ENCODE peak calls at places on chromosomes 13 and 19, in six cellular contexts. One of them, this sample, is unnamed. For H3K36me3 and H3K4me1, the result is how much of the 10 kb centered on the place peaks cover.

GRCh38 chr13:106129273-106129672 is 406.2 kb downstream of the EFNB2 start:
- DNase-seq in effector memory CD4-positive, alpha-beta T cell: no peak
- DNase-seq in hepatocyte: no peak
- DNase-seq in left ventricle myocardium inferior: no peak
- DNase-seq in CD8-positive, alpha-beta memory T cell: no peak
- DNase-seq in neuronal stem cell: no peak
- DNase-seq in this sample: no peak

GRCh38 chr13:32881074-32881791 is 135.0 kb upstream of the KL start:
- DNase-seq in effector memory CD4-positive, alpha-beta T cell: no peak
- DNase-seq in hepatocyte: peak
- DNase-seq in left ventricle myocardium inferior: no peak
- DNase-seq in CD8-positive, alpha-beta memory T cell: no peak
- DNase-seq in neuronal stem cell: no peak
- DNase-seq in this sample: no peak

GRCh38 chr19:39325778-39326680 is 5.4 kb upstream of the LRFN1 start:
- DNase-seq in effector memory CD4-positive, alpha-beta T cell: no peak
- DNase-seq in hepatocyte: no peak
- DNase-seq in left ventricle myocardium inferior: no peak
- DNase-seq in CD8-positive, alpha-beta memory T cell: no peak
- DNase-seq in neuronal stem cell: no peak
- DNase-seq in this sample: no peak

GRCh38 chr19:33731886-33732285 is 64.8 kb upstream of the KCTD15 start:
- DNase-seq in effector memory CD4-positive, alpha-beta T cell: no peak
- DNase-seq in hepatocyte: no peak
- DNase-seq in left ventricle myocardium inferior: no peak
- DNase-seq in CD8-positive, alpha-beta memory T cell: no peak
- DNase-seq in neuronal stem cell: no peak
- DNase-seq in this sample: no peak

GRCh38 chr13:51793570-51794273 is 10.2 kb downstream of the DHRS12 start:
- DNase-seq in effector memory CD4-positive, alpha-beta T cell: no peak
- DNase-seq in hepatocyte: peak
- DNase-seq in left ventricle myocardium inferior: no peak
- DNase-seq in CD8-positive, alpha-beta memory T cell: no peak
- DNase-seq in neuronal stem cell: no peak
- DNase-seq in this sample: peak

GRCh38 chr13:26538363-26539317 is 18.8 kb upstream of the WASF3 start:
- DNase-seq in effector memory CD4-positive, alpha-beta T cell: no peak
- DNase-seq in hepatocyte: no peak
- DNase-seq in left ventricle myocardium inferior: no peak
- DNase-seq in CD8-positive, alpha-beta memory T cell: no peak
- DNase-seq in neuronal stem cell: no peak
- DNase-seq in this sample: no peak

GRCh38 chr19:53992815-53993214 is 1.4 kb downstream of the CACNG6 start:
- DNase-seq in effector memory CD4-positive, alpha-beta T cell: no peak
- DNase-seq in hepatocyte: no peak
- DNase-seq in left ventricle myocardium inferior: no peak
- DNase-seq in CD8-positive, alpha-beta memory T cell: no peak
- DNase-seq in neuronal stem cell: no peak
- DNase-seq in this sample: no peak

GRCh38 chr19:38049105-38049649 is 142.2 kb downstream of the SIPA1L3 start:
- DNase-seq in effector memory CD4-positive, alpha-beta T cell: peak
- DNase-seq in hepatocyte: no peak
- DNase-seq in left ventricle myocardium inferior: no peak
- DNase-seq in CD8-positive, alpha-beta memory T cell: peak
- DNase-seq in neuronal stem cell: no peak
- DNase-seq in this sample: no peak

GRCh38 chr19:17909017-17909732 is 23.6 kb upstream of the CCDC124 start:
- DNase-seq in effector memory CD4-positive, alpha-beta T cell: no peak
- DNase-seq in hepatocyte: no peak
- DNase-seq in left ventricle myocardium inferior: no peak
- DNase-seq in CD8-positive, alpha-beta memory T cell: no peak
- DNase-seq in neuronal stem cell: no peak
- DNase-seq in this sample: no peak

GRCh38 chr19:31701146-31701545 is 351.9 kb upstream of the TSHZ3 start:
- DNase-seq in effector memory CD4-positive, alpha-beta T cell: no peak
- DNase-seq in hepatocyte: no peak
- DNase-seq in left ventricle myocardium inferior: no peak
- DNase-seq in CD8-positive, alpha-beta memory T cell: no peak
- DNase-seq in neuronal stem cell: no peak
- DNase-seq in this sample: no peak

GRCh38 chr19:30362156-30362754 is 9.9 kb upstream of the ZNF536 start:
- DNase-seq in effector memory CD4-positive, alpha-beta T cell: no peak
- DNase-seq in hepatocyte: no peak
- DNase-seq in left ventricle myocardium inferior: no peak
- DNase-seq in CD8-positive, alpha-beta memory T cell: no peak
- DNase-seq in neuronal stem cell: no peak
- DNase-seq in this sample: no peak

GRCh38 chr13:31242935-31243334 is 43.2 kb downstream of the B3GLCT start:
- DNase-seq in effector memory CD4-positive, alpha-beta T cell: no peak
- DNase-seq in hepatocyte: no peak
- DNase-seq in left ventricle myocardium inferior: no peak
- DNase-seq in CD8-positive, alpha-beta memory T cell: no peak
- DNase-seq in neuronal stem cell: no peak
- DNase-seq in this sample: no peak

GRCh38 chr19:55383789-55384575 is at the start of gene TMEM238:
- DNase-seq in effector memory CD4-positive, alpha-beta T cell: peak
- DNase-seq in hepatocyte: peak
- DNase-seq in left ventricle myocardium inferior: peak
- DNase-seq in CD8-positive, alpha-beta memory T cell: peak
- DNase-seq in neuronal stem cell: peak
- DNase-seq in this sample: peak

GRCh38 chr13:90793261-90793785 is 554.2 kb upstream of the MIR17HG start:
- DNase-seq in effector memory CD4-positive, alpha-beta T cell: no peak
- DNase-seq in hepatocyte: no peak
- DNase-seq in left ventricle myocardium inferior: no peak
- DNase-seq in CD8-positive, alpha-beta memory T cell: no peak
- DNase-seq in neuronal stem cell: no peak
- DNase-seq in this sample: no peak

GRCh38 chr19:33344210-33344609 is 29.3 kb upstream of the CEBPG start:
- DNase-seq in effector memory CD4-positive, alpha-beta T cell: no peak
- DNase-seq in hepatocyte: no peak
- DNase-seq in left ventricle myocardium inferior: no peak
- DNase-seq in CD8-positive, alpha-beta memory T cell: no peak
- DNase-seq in neuronal stem cell: peak
- DNase-seq in this sample: no peak

GRCh38 chr13:60931858-60932546 is 483.6 kb downstream of the PCDH20 start:
- DNase-seq in effector memory CD4-positive, alpha-beta T cell: no peak
- DNase-seq in hepatocyte: no peak
- DNase-seq in left ventricle myocardium inferior: no peak
- DNase-seq in CD8-positive, alpha-beta memory T cell: no peak
- DNase-seq in neuronal stem cell: no peak
- DNase-seq in this sample: no peak

GRCh38 chr13:112943309-112944125 is 25.5 kb upstream of the MCF2L start:
- DNase-seq in effector memory CD4-positive, alpha-beta T cell: no peak
- DNase-seq in hepatocyte: peak
- DNase-seq in left ventricle myocardium inferior: peak
- DNase-seq in CD8-positive, alpha-beta memory T cell: peak
- DNase-seq in neuronal stem cell: peak
- DNase-seq in this sample: peak

GRCh38 chr13:106629068-106629712 is 61.3 kb upstream of the ARGLU1 start:
- DNase-seq in effector memory CD4-positive, alpha-beta T cell: no peak
- DNase-seq in hepatocyte: no peak
- DNase-seq in left ventricle myocardium inferior: no peak
- DNase-seq in CD8-positive, alpha-beta memory T cell: no peak
- DNase-seq in neuronal stem cell: no peak
- DNase-seq in this sample: no peak

GRCh38 chr13:80180745-80181144 is 160.2 kb downstream of the SPRY2 start:
- DNase-seq in effector memory CD4-positive, alpha-beta T cell: no peak
- DNase-seq in hepatocyte: no peak
- DNase-seq in left ventricle myocardium inferior: no peak
- DNase-seq in CD8-positive, alpha-beta memory T cell: no peak
- DNase-seq in neuronal stem cell: no peak
- DNase-seq in this sample: no peak

GRCh38 chr13:44819245-44819644 is 170.0 kb downstream of the NUFIP1 start:
- DNase-seq in effector memory CD4-positive, alpha-beta T cell: no peak
- DNase-seq in hepatocyte: peak
- DNase-seq in left ventricle myocardium inferior: no peak
- DNase-seq in CD8-positive, alpha-beta memory T cell: no peak
- DNase-seq in neuronal stem cell: no peak
- DNase-seq in this sample: no peak

GRCh38 chr19:38736413-38737280 is 7.6 kb downstream of the CAPN12 start:
- DNase-seq in effector memory CD4-positive, alpha-beta T cell: peak
- DNase-seq in hepatocyte: peak
- DNase-seq in left ventricle myocardium inferior: no peak
- DNase-seq in CD8-positive, alpha-beta memory T cell: peak
- DNase-seq in neuronal stem cell: no peak
- DNase-seq in this sample: peak

GRCh38 chr19:1073956-1074511 is 7.1 kb downstream of the ARHGAP45 start:
- DNase-seq in effector memory CD4-positive, alpha-beta T cell: no peak
- DNase-seq in hepatocyte: no peak
- DNase-seq in left ventricle myocardium inferior: no peak
- DNase-seq in CD8-positive, alpha-beta memory T cell: no peak
- DNase-seq in neuronal stem cell: no peak
- DNase-seq in this sample: no peak

GRCh38 chr19:2607712-2608601 is 94.5 kb downstream of the GNG7 start:
- DNase-seq in effector memory CD4-positive, alpha-beta T cell: peak
- DNase-seq in hepatocyte: no peak
- DNase-seq in left ventricle myocardium inferior: no peak
- DNase-seq in CD8-positive, alpha-beta memory T cell: peak
- DNase-seq in neuronal stem cell: no peak
- DNase-seq in this sample: no peak

GRCh38 chr13:48819376-48819775 is 156.3 kb upstream of the FNDC3A start:
- DNase-seq in effector memory CD4-positive, alpha-beta T cell: no peak
- DNase-seq in hepatocyte: no peak
- DNase-seq in left ventricle myocardium inferior: no peak
- DNase-seq in CD8-positive, alpha-beta memory T cell: no peak
- DNase-seq in neuronal stem cell: no peak
- DNase-seq in this sample: no peak

GRCh38 chr19:1826557-1827521 is 14.8 kb upstream of the ATP8B3 start:
- DNase-seq in effector memory CD4-positive, alpha-beta T cell: no peak
- DNase-seq in hepatocyte: peak
- DNase-seq in left ventricle myocardium inferior: no peak
- DNase-seq in CD8-positive, alpha-beta memory T cell: no peak
- DNase-seq in neuronal stem cell: no peak
- DNase-seq in this sample: peak

GRCh38 chr13:29844441-29844840 is 6.0 kb downstream of the UBL3 start:
- DNase-seq in effector memory CD4-positive, alpha-beta T cell: no peak
- DNase-seq in hepatocyte: no peak
- DNase-seq in left ventricle myocardium inferior: no peak
- DNase-seq in CD8-positive, alpha-beta memory T cell: no peak
- DNase-seq in neuronal stem cell: no peak
- DNase-seq in this sample: no peak

GRCh38 chr13:33108620-33109019 is 92.4 kb downstream of the KL start:
- DNase-seq in effector memory CD4-positive, alpha-beta T cell: no peak
- DNase-seq in hepatocyte: no peak
- DNase-seq in left ventricle myocardium inferior: no peak
- DNase-seq in CD8-positive, alpha-beta memory T cell: no peak
- DNase-seq in neuronal stem cell: no peak
- DNase-seq in this sample: no peak

GRCh38 chr19:1266818-1267440 is 2.2 kb upstream of the CIRBP start:
- DNase-seq in effector memory CD4-positive, alpha-beta T cell: peak
- DNase-seq in hepatocyte: peak
- DNase-seq in left ventricle myocardium inferior: peak
- DNase-seq in CD8-positive, alpha-beta memory T cell: peak
- DNase-seq in neuronal stem cell: no peak
- DNase-seq in this sample: peak

GRCh38 chr13:98206946-98207345 is 29.9 kb upstream of the RNF113B start:
- DNase-seq in effector memory CD4-positive, alpha-beta T cell: no peak
- DNase-seq in hepatocyte: no peak
- DNase-seq in left ventricle myocardium inferior: no peak
- DNase-seq in CD8-positive, alpha-beta memory T cell: no peak
- DNase-seq in neuronal stem cell: no peak
- DNase-seq in this sample: no peak
- H3K36me3 ChIP-seq in effector memory CD4-positive, alpha-beta T cell: under half
- H3K36me3 ChIP-seq in hepatocyte: under half
- H3K36me3 ChIP-seq in left ventricle myocardium inferior: under half
- H3K36me3 ChIP-seq in CD8-positive, alpha-beta memory T cell: under half
- H3K36me3 ChIP-seq in neuronal stem cell: under half
- H3K36me3 ChIP-seq in this sample: under half

GRCh38 chr19:4052993-4053422 is 13.7 kb downstream of the ZBTB7A start:
- DNase-seq in effector memory CD4-positive, alpha-beta T cell: no peak
- DNase-seq in hepatocyte: no peak
- DNase-seq in left ventricle myocardium inferior: no peak
- DNase-seq in CD8-positive, alpha-beta memory T cell: no peak
- DNase-seq in neuronal stem cell: no peak
- DNase-seq in this sample: peak
- H3K27ac ChIP-seq in effector memory CD4-positive, alpha-beta T cell: no peak
- H3K27ac ChIP-seq in hepatocyte: peak
- H3K27ac ChIP-seq in left ventricle myocardium inferior: peak
- H3K27ac ChIP-seq in CD8-positive, alpha-beta memory T cell: no peak
- H3K27ac ChIP-seq in neuronal stem cell: no peak
- H3K27ac ChIP-seq in this sample: no peak

GRCh38 chr19:13984186-13984585 is 21.9 kb downstream of the RFX1 start:
- DNase-seq in effector memory CD4-positive, alpha-beta T cell: no peak
- DNase-seq in hepatocyte: no peak
- DNase-seq in left ventricle myocardium inferior: no peak
- DNase-seq in CD8-positive, alpha-beta memory T cell: no peak
- DNase-seq in neuronal stem cell: no peak
- DNase-seq in this sample: no peak

GRCh38 chr19:13987101-13987890 is 18.8 kb downstream of the RFX1 start:
- DNase-seq in effector memory CD4-positive, alpha-beta T cell: no peak
- DNase-seq in hepatocyte: no peak
- DNase-seq in left ventricle myocardium inferior: peak
- DNase-seq in CD8-positive, alpha-beta memory T cell: no peak
- DNase-seq in neuronal stem cell: no peak
- DNase-seq in this sample: peak

GRCh38 chr19:13985771-13986347 is 20.3 kb downstream of the RFX1 start:
- DNase-seq in effector memory CD4-positive, alpha-beta T cell: no peak
- DNase-seq in hepatocyte: no peak
- DNase-seq in left ventricle myocardium inferior: no peak
- DNase-seq in CD8-positive, alpha-beta memory T cell: no peak
- DNase-seq in neuronal stem cell: no peak
- DNase-seq in this sample: no peak

GRCh38 chr19:13984875-13985741 is 21.0 kb downstream of the RFX1 start:
- DNase-seq in effector memory CD4-positive, alpha-beta T cell: peak
- DNase-seq in hepatocyte: no peak
- DNase-seq in left ventricle myocardium inferior: no peak
- DNase-seq in CD8-positive, alpha-beta memory T cell: no peak
- DNase-seq in neuronal stem cell: no peak
- DNase-seq in this sample: no peak

GRCh38 chr19:13986348-13986904 is 19.7 kb downstream of the RFX1 start:
- DNase-seq in effector memory CD4-positive, alpha-beta T cell: peak
- DNase-seq in hepatocyte: peak
- DNase-seq in left ventricle myocardium inferior: peak
- DNase-seq in CD8-positive, alpha-beta memory T cell: peak
- DNase-seq in neuronal stem cell: no peak
- DNase-seq in this sample: peak
- H3K4me1 ChIP-seq in effector memory CD4-positive, alpha-beta T cell: half or more
- H3K4me1 ChIP-seq in hepatocyte: under half
- H3K4me1 ChIP-seq in left ventricle myocardium inferior: under half
- H3K4me1 ChIP-seq in CD8-positive, alpha-beta memory T cell: half or more
- H3K4me1 ChIP-seq in neuronal stem cell: under half
- H3K4me1 ChIP-seq in this sample: under half

GRCh38 chr13:114259974-114260373 is 21.4 kb upstream of the UPF3A start:
- DNase-seq in effector memory CD4-positive, alpha-beta T cell: no peak
- DNase-seq in hepatocyte: no peak
- DNase-seq in left ventricle myocardium inferior: no peak
- DNase-seq in CD8-positive, alpha-beta memory T cell: no peak
- DNase-seq in neuronal stem cell: no peak
- DNase-seq in this sample: no peak
- H3K36me3 ChIP-seq in effector memory CD4-positive, alpha-beta T cell: half or more
- H3K36me3 ChIP-seq in hepatocyte: under half
- H3K36me3 ChIP-seq in left ventricle myocardium inferior: half or more
- H3K36me3 ChIP-seq in CD8-positive, alpha-beta memory T cell: half or more
- H3K36me3 ChIP-seq in neuronal stem cell: half or more
- H3K36me3 ChIP-seq in this sample: half or more

GRCh38 chr19:46475976-46476375 is 4.6 kb upstream of the PNMA8A start:
- DNase-seq in effector memory CD4-positive, alpha-beta T cell: no peak
- DNase-seq in hepatocyte: no peak
- DNase-seq in left ventricle myocardium inferior: no peak
- DNase-seq in CD8-positive, alpha-beta memory T cell: no peak
- DNase-seq in neuronal stem cell: no peak
- DNase-seq in this sample: no peak
- H3K27ac ChIP-seq in effector memory CD4-positive, alpha-beta T cell: no peak
- H3K27ac ChIP-seq in hepatocyte: no peak
- H3K27ac ChIP-seq in left ventricle myocardium inferior: no peak
- H3K27ac ChIP-seq in CD8-positive, alpha-beta memory T cell: no peak
- H3K27ac ChIP-seq in neuronal stem cell: no peak
- H3K27ac ChIP-seq in this sample: no peak

GRCh38 chr13:75797719-75798118 is 161.6 kb downstream of the LMO7 start:
- DNase-seq in effector memory CD4-positive, alpha-beta T cell: no peak
- DNase-seq in hepatocyte: no peak
- DNase-seq in left ventricle myocardium inferior: no peak
- DNase-seq in CD8-positive, alpha-beta memory T cell: no peak
- DNase-seq in neuronal stem cell: no peak
- DNase-seq in this sample: no peak
- H3K4me1 ChIP-seq in effector memory CD4-positive, alpha-beta T cell: under half
- H3K4me1 ChIP-seq in hepatocyte: under half
- H3K4me1 ChIP-seq in left ventricle myocardium inferior: half or more
- H3K4me1 ChIP-seq in CD8-positive, alpha-beta memory T cell: under half
- H3K4me1 ChIP-seq in neuronal stem cell: under half
- H3K4me1 ChIP-seq in this sample: under half

This sample was measured in adrenal gland.